ENCODE peak calls at places on chromosomes 13 and 19, in ten cellular contexts. One of them, this sample, is unnamed. For H3K27me3, the result is how much of the 10 kb centered on the place peaks cover.

GRCh38 chr19:35342430-35342829 is 5.3 kb upstream of the FFAR1 start:
- DNase-seq in uterus: no peak
- DNase-seq in left ventricle myocardium inferior: no peak
- DNase-seq in colonic mucosa: no peak
- DNase-seq in right atrium auricular region: no peak
- DNase-seq in psoas muscle: no peak
- DNase-seq in ovary: no peak
- DNase-seq in cardiac muscle cell: no peak
- DNase-seq in Panc1: no peak
- DNase-seq in tibial nerve: no peak
- DNase-seq in this sample: no peak

GRCh38 chr13:99087954-99088491 is 110.2 kb upstream of the DOCK9 start:
- DNase-seq in uterus: no peak
- DNase-seq in left ventricle myocardium inferior: no peak
- DNase-seq in colonic mucosa: peak
- DNase-seq in right atrium auricular region: no peak
- DNase-seq in psoas muscle: no peak
- DNase-seq in ovary: no peak
- DNase-seq in cardiac muscle cell: peak
- DNase-seq in Panc1: no peak
- DNase-seq in tibial nerve: peak
- DNase-seq in this sample: no peak

GRCh38 chr13:80337011-80337688 is 3.8 kb downstream of the SPRY2 start:
- DNase-seq in uterus: no peak
- DNase-seq in left ventricle myocardium inferior: no peak
- DNase-seq in colonic mucosa: peak
- DNase-seq in right atrium auricular region: no peak
- DNase-seq in psoas muscle: no peak
- DNase-seq in ovary: no peak
- DNase-seq in cardiac muscle cell: no peak
- DNase-seq in Panc1: no peak
- DNase-seq in tibial nerve: no peak
- DNase-seq in this sample: no peak

GRCh38 chr13:79098603-79099002 is 307.5 kb downstream of the RBM26 start:
- DNase-seq in uterus: no peak
- DNase-seq in left ventricle myocardium inferior: no peak
- DNase-seq in colonic mucosa: no peak
- DNase-seq in right atrium auricular region: no peak
- DNase-seq in psoas muscle: no peak
- DNase-seq in ovary: no peak
- DNase-seq in cardiac muscle cell: no peak
- DNase-seq in Panc1: no peak
- DNase-seq in tibial nerve: no peak
- DNase-seq in this sample: no peak

GRCh38 chr13:110519506-110519905 is 42.0 kb downstream of the RAB20 start:
- DNase-seq in uterus: no peak
- DNase-seq in left ventricle myocardium inferior: no peak
- DNase-seq in colonic mucosa: no peak
- DNase-seq in right atrium auricular region: no peak
- DNase-seq in psoas muscle: no peak
- DNase-seq in ovary: no peak
- DNase-seq in cardiac muscle cell: no peak
- DNase-seq in Panc1: no peak
- DNase-seq in tibial nerve: no peak
- DNase-seq in this sample: no peak

GRCh38 chr19:33628921-33629825 is 7.4 kb downstream of the CHST8 start:
- DNase-seq in uterus: no peak
- DNase-seq in left ventricle myocardium inferior: no peak
- DNase-seq in colonic mucosa: no peak
- DNase-seq in right atrium auricular region: no peak
- DNase-seq in psoas muscle: no peak
- DNase-seq in ovary: no peak
- DNase-seq in cardiac muscle cell: no peak
- DNase-seq in Panc1: no peak
- DNase-seq in tibial nerve: no peak
- DNase-seq in this sample: no peak

GRCh38 chr13:110734561-110734960 is 21.1 kb downstream of the ING1 start:
- DNase-seq in uterus: no peak
- DNase-seq in left ventricle myocardium inferior: no peak
- DNase-seq in colonic mucosa: no peak
- DNase-seq in right atrium auricular region: no peak
- DNase-seq in psoas muscle: no peak
- DNase-seq in ovary: no peak
- DNase-seq in cardiac muscle cell: no peak
- DNase-seq in Panc1: no peak
- DNase-seq in tibial nerve: no peak
- DNase-seq in this sample: no peak

GRCh38 chr13:62525652-62526051 is 1110.0 kb upstream of the PCDH20 start:
- DNase-seq in uterus: no peak
- DNase-seq in left ventricle myocardium inferior: no peak
- DNase-seq in colonic mucosa: no peak
- DNase-seq in right atrium auricular region: no peak
- DNase-seq in psoas muscle: no peak
- DNase-seq in ovary: no peak
- DNase-seq in cardiac muscle cell: no peak
- DNase-seq in Panc1: no peak
- DNase-seq in tibial nerve: no peak
- DNase-seq in this sample: no peak

GRCh38 chr19:43290568-43291359 is 21.4 kb upstream of the PSG9 start:
- DNase-seq in uterus: no peak
- DNase-seq in left ventricle myocardium inferior: no peak
- DNase-seq in colonic mucosa: no peak
- DNase-seq in right atrium auricular region: no peak
- DNase-seq in psoas muscle: no peak
- DNase-seq in ovary: no peak
- DNase-seq in cardiac muscle cell: peak
- DNase-seq in Panc1: no peak
- DNase-seq in tibial nerve: no peak
- DNase-seq in this sample: peak

DNA sequence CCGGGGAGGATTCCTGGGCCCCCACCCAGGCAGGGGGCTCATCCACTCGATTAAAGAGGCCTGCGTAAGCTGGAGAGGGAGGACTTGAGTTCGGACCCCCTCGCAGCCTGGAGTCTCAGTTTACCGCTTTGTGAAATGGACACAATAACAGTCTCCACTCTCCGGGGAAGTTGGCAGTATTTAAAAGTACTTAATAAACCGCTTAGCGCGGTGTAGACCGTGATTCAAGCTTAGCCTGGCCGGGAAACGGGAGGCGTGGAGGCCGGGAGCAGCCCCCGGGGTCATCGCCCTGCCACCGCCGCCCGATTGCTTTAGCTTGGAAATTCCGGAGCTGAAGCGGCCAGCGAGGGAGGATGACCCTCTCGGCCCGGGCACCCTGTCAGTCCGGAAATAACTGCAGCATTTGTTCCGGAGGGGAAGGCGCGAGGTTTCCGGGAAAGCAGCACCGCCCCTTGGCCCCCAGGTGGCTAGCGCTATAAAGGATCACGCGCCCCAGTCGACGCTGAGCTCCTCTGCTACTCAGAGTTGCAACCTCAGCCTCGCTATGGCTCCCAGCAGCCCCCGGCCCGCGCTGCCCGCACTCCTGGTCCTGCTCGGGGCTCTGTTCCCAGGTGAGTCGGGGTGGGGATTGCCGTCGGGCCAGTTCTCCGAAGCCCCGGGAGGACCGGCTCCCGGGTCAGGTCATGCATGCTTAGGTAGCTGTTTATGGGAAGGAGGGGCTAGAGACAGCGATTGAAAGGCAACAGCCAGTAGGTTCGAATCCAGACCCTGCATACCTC is at the start of gene ICAM1:
- DNase-seq in uterus: peak
- DNase-seq in left ventricle myocardium inferior: peak
- DNase-seq in colonic mucosa: peak
- DNase-seq in right atrium auricular region: peak
- DNase-seq in psoas muscle: peak
- DNase-seq in ovary: peak
- DNase-seq in cardiac muscle cell: no peak
- DNase-seq in Panc1: no peak
- DNase-seq in tibial nerve: peak
- DNase-seq in this sample: peak
- TF ChIP-seq CTCF in uterus: no peak
- TF ChIP-seq CTCF in left ventricle myocardium inferior: peak
- TF ChIP-seq CTCF in colonic mucosa: no peak
- TF ChIP-seq CTCF in right atrium auricular region: no peak
- TF ChIP-seq CTCF in psoas muscle: no peak
- TF ChIP-seq CTCF in ovary: no peak
- TF ChIP-seq CTCF in cardiac muscle cell: no peak
- TF ChIP-seq CTCF in Panc1: no peak
- TF ChIP-seq CTCF in tibial nerve: no peak
- TF ChIP-seq CTCF in this sample: no peak

GRCh38 chr13:20190481-20191310 is 2.0 kb downstream of the GJB2 start:
- DNase-seq in uterus: no peak
- DNase-seq in left ventricle myocardium inferior: no peak
- DNase-seq in colonic mucosa: no peak
- DNase-seq in right atrium auricular region: no peak
- DNase-seq in psoas muscle: no peak
- DNase-seq in ovary: no peak
- DNase-seq in cardiac muscle cell: no peak
- DNase-seq in Panc1: no peak
- DNase-seq in tibial nerve: no peak
- DNase-seq in this sample: peak
- H3K27me3 ChIP-seq in uterus: under half
- H3K27me3 ChIP-seq in left ventricle myocardium inferior: half or more
- H3K27me3 ChIP-seq in colonic mucosa: under half
- H3K27me3 ChIP-seq in right atrium auricular region: under half
- H3K27me3 ChIP-seq in psoas muscle: under half
- H3K27me3 ChIP-seq in ovary: under half
- H3K27me3 ChIP-seq in cardiac muscle cell: half or more
- H3K27me3 ChIP-seq in Panc1: under half
- H3K27me3 ChIP-seq in tibial nerve: under half
- H3K27me3 ChIP-seq in this sample: under half

DNA sequence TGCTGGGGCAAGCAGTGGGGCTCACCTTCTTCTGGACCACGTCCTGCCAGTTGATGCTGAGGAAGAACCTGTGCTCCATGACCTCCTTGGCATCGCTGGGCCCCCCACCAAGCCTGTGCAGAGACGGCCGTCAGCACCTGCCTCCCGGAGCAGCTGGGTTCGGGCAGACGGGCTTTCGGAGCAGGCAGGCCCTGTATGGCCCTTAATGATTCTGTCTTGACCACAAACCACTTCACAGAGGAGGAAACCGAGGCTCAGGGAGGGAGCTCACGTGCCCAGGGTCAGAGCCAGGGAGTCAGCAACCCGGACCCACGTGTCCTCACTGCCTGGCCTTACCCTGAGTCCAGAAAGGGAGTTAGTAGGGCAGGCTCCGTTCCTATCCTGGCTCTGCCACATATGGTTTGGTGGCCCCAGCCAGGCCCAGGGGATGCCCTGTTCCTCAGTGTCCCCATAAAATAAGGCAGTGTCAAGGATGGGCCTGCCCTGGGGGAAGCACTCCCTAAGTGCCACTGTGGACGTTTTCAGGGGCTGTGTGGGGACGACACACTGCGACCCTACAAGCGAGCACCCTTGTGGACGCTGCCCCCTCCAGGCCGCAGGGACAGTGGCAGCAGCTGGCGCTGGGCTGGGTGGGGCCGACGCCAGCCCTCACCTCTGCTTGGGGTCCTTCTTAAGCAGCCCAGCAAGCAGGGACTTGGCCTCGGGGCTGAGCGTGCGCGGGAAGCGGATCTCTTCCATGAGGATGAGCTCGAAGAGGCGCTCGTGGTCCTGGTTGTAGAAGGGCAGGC is 8.9 kb upstream of the CCNP start:
- DNase-seq in uterus: no peak
- DNase-seq in left ventricle myocardium inferior: no peak
- DNase-seq in colonic mucosa: no peak
- DNase-seq in right atrium auricular region: no peak
- DNase-seq in psoas muscle: no peak
- DNase-seq in ovary: no peak
- DNase-seq in cardiac muscle cell: no peak
- DNase-seq in Panc1: no peak
- DNase-seq in tibial nerve: no peak
- DNase-seq in this sample: no peak
- TF ChIP-seq CTCF in uterus: no peak
- TF ChIP-seq CTCF in left ventricle myocardium inferior: no peak
- TF ChIP-seq CTCF in colonic mucosa: no peak
- TF ChIP-seq CTCF in right atrium auricular region: no peak
- TF ChIP-seq CTCF in psoas muscle: no peak
- TF ChIP-seq CTCF in ovary: no peak
- TF ChIP-seq CTCF in cardiac muscle cell: no peak
- TF ChIP-seq CTCF in Panc1: no peak
- TF ChIP-seq CTCF in tibial nerve: no peak
- TF ChIP-seq CTCF in this sample: no peak

GRCh38 chr19:50535672-50536071 is 22.0 kb upstream of the ASPDH start:
- DNase-seq in uterus: no peak
- DNase-seq in left ventricle myocardium inferior: no peak
- DNase-seq in colonic mucosa: no peak
- DNase-seq in right atrium auricular region: no peak
- DNase-seq in psoas muscle: no peak
- DNase-seq in ovary: no peak
- DNase-seq in cardiac muscle cell: no peak
- DNase-seq in Panc1: no peak
- DNase-seq in tibial nerve: no peak
- DNase-seq in this sample: no peak
- H3K27me3 ChIP-seq in uterus: under half
- H3K27me3 ChIP-seq in left ventricle myocardium inferior: under half
- H3K27me3 ChIP-seq in colonic mucosa: under half
- H3K27me3 ChIP-seq in right atrium auricular region: under half
- H3K27me3 ChIP-seq in psoas muscle: under half
- H3K27me3 ChIP-seq in ovary: under half
- H3K27me3 ChIP-seq in cardiac muscle cell: under half
- H3K27me3 ChIP-seq in Panc1: under half
- H3K27me3 ChIP-seq in tibial nerve: under half
- H3K27me3 ChIP-seq in this sample: under half

GRCh38 chr19:29119582-29119981 is 93.4 kb downstream of the UQCRFS1 start:
- DNase-seq in uterus: no peak
- DNase-seq in left ventricle myocardium inferior: no peak
- DNase-seq in colonic mucosa: no peak
- DNase-seq in right atrium auricular region: no peak
- DNase-seq in psoas muscle: no peak
- DNase-seq in ovary: no peak
- DNase-seq in cardiac muscle cell: peak
- DNase-seq in Panc1: no peak
- DNase-seq in tibial nerve: no peak
- DNase-seq in this sample: no peak
- TF ChIP-seq CTCF in uterus: no peak
- TF ChIP-seq CTCF in left ventricle myocardium inferior: peak
- TF ChIP-seq CTCF in colonic mucosa: no peak
- TF ChIP-seq CTCF in right atrium auricular region: peak
- TF ChIP-seq CTCF in psoas muscle: peak
- TF ChIP-seq CTCF in ovary: no peak
- TF ChIP-seq CTCF in cardiac muscle cell: peak
- TF ChIP-seq CTCF in Panc1: no peak
- TF ChIP-seq CTCF in tibial nerve: no peak
- TF ChIP-seq CTCF in this sample: no peak

GRCh38 chr13:23670793-23671192 is 100.6 kb downstream of the TNFRSF19 start:
- DNase-seq in uterus: no peak
- DNase-seq in left ventricle myocardium inferior: no peak
- DNase-seq in colonic mucosa: no peak
- DNase-seq in right atrium auricular region: no peak
- DNase-seq in psoas muscle: no peak
- DNase-seq in ovary: no peak
- DNase-seq in cardiac muscle cell: no peak
- DNase-seq in Panc1: no peak
- DNase-seq in tibial nerve: no peak
- DNase-seq in this sample: no peak
- H3K27me3 ChIP-seq in uterus: under half
- H3K27me3 ChIP-seq in left ventricle myocardium inferior: under half
- H3K27me3 ChIP-seq in colonic mucosa: under half
- H3K27me3 ChIP-seq in right atrium auricular region: under half
- H3K27me3 ChIP-seq in psoas muscle: under half
- H3K27me3 ChIP-seq in ovary: under half
- H3K27me3 ChIP-seq in cardiac muscle cell: under half
- H3K27me3 ChIP-seq in Panc1: under half
- H3K27me3 ChIP-seq in tibial nerve: under half
- H3K27me3 ChIP-seq in this sample: under half